ENCODE peak calls at places on chromosome 14, in eight cellular contexts. H, M, E, B, D, Q, A and F are unnamed samples.

GRCh38 chr14:101729382-101729781 is 32.1 kb upstream of the PPP2R5C start:
- DNase-seq in H (no peak), M (no peak), E (no peak), B (no peak), D (no peak), Q (no peak), A (no peak), F (no peak)

GRCh38 chr14:33709286-33709685 is 241.6 kb downstream of the EGLN3 start:
- DNase-seq in H (peak; percentile 12), M (no peak), E (no peak), B (no peak), D (no peak), Q (no peak), A (no peak), F (no peak)

GRCh38 chr14:105128059-105128458 is 40.5 kb downstream of the JAG2 start:
- DNase-seq in H (no peak), M (no peak), E (no peak), B (no peak), D (no peak), Q (no peak), A (no peak), F (no peak)

GRCh38 chr14:36238666-36239363 is 62.3 kb upstream of the PTCSC3 start:
- DNase-seq in H (peak; percentile 70), M (peak; percentile 70), E (no peak), B (peak; percentile 93), D (no peak), Q (no peak), A (no peak), F (no peak)

GRCh38 chr14:38254565-38255407 is 1.1 kb downstream of the CLEC14A start:
- DNase-seq in H (peak; percentile 38), M (no peak), E (no peak), B (no peak), D (peak; percentile 16), Q (no peak), A (no peak), F (no peak)

GRCh38 chr14:71242237-71242748 is 335.0 kb downstream of the PCNX1 start:
- DNase-seq in H (peak; percentile 89), M (peak; percentile 78), E (no peak), B (peak; percentile 41), D (no peak), Q (no peak), A (no peak), F (no peak)

GRCh38 chr14:37403656-37404055 is 191.4 kb downstream of the FOXA1 start:
- DNase-seq in H (no peak), M (no peak), E (no peak), B (no peak), D (no peak), Q (no peak), A (no peak), F (no peak)

GRCh38 chr14:96246535-96246839 is 9.5 kb upstream of the BDKRB1 start:
- DNase-seq in H (peak; percentile 100), M (peak; percentile 99), E (no peak), B (peak; percentile 99), D (no peak), Q (no peak), A (no peak), F (no peak)

GRCh38 chr14:67765192-67765834 is 51.1 kb downstream of the ZFYVE26 start:
- DNase-seq in H (no peak), M (no peak), E (no peak), B (no peak), D (no peak), Q (no peak), A (no peak), F (no peak)

GRCh38 chr14:34324363-34324795 is 137.7 kb downstream of the SPTSSA start:
- DNase-seq in H (peak; percentile 53), M (peak; percentile 26), E (no peak), B (peak; percentile 46), D (no peak), Q (no peak), A (no peak), F (no peak)

GRCh38 chr14:52355016-52355430 is 40.9 kb downstream of the PTGER2 start:
- DNase-seq in H (peak; percentile 94), M (peak; percentile 95), E (no peak), B (peak; percentile 95), D (no peak), Q (no peak), A (no peak), F (no peak)

GRCh38 chr14:90440592-90440991 is 43.8 kb downstream of the CALM1 start:
- DNase-seq in H (no peak), M (no peak), E (no peak), B (no peak), D (no peak), Q (no peak), A (no peak), F (no peak)

GRCh38 chr14:103232831-103233319 is 101.2 kb upstream of the EIF5 start:
- DNase-seq in H (no peak), M (no peak), E (no peak), B (no peak), D (no peak), Q (no peak), A (no peak), F (no peak)

GRCh38 chr14:85454183-85454813 is 75.6 kb upstream of the FLRT2 start:
- DNase-seq in H (no peak), M (no peak), E (no peak), B (no peak), D (no peak), Q (no peak), A (no peak), F (no peak)

GRCh38 chr14:106846218-106846617 is 1319.8 kb downstream of the TMEM121 start:
- DNase-seq in H (no peak), M (no peak), E (no peak), B (no peak), D (no peak), Q (no peak), A (no peak), F (no peak)

GRCh38 chr14:104115691-104116543 is 22.5 kb upstream of the KIF26A start:
- DNase-seq in H (no peak), M (no peak), E (no peak), B (no peak), D (peak; percentile 10), Q (no peak), A (no peak), F (no peak)

GRCh38 chr14:103739793-103740501 is 24.3 kb downstream of the ZFYVE21 start:
- DNase-seq in H (no peak), M (no peak), E (no peak), B (no peak), D (no peak), Q (no peak), A (no peak), F (no peak)

GRCh38 chr14:61478971-61479473 is 157.6 kb downstream of the PRKCH start:
- DNase-seq in H (no peak), M (no peak), E (no peak), B (no peak), D (no peak), Q (no peak), A (no peak), F (no peak)

GRCh38 chr14:57480044-57480443 is 13.6 kb downstream of the CCDC198 start:
- DNase-seq in H (peak; percentile 55), M (no peak), E (no peak), B (peak; percentile 43), D (no peak), Q (no peak), A (no peak), F (no peak)

GRCh38 chr14:90757452-90757851 is 58.8 kb downstream of the TTC7B start:
- DNase-seq in H (peak; percentile 13), M (no peak), E (no peak), B (peak; percentile 5), D (no peak), Q (no peak), A (no peak), F (no peak)

GRCh38 chr14:54901380-54902142 is 1.1 kb downstream of the GCH1 start:
- DNase-seq in H (peak; percentile 28), M (no peak), E (no peak), B (peak; percentile 20), D (no peak), Q (no peak), A (no peak), F (no peak)

GRCh38 chr14:105095236-105095805 is 30.1 kb upstream of the GPR132 start:
- DNase-seq in H (no peak), M (no peak), E (no peak), B (no peak), D (no peak), Q (no peak), A (no peak), F (no peak)

GRCh38 chr14:91253795-91254323 is 9.4 kb upstream of the GPR68 start:
- DNase-seq in H (no peak), M (no peak), E (no peak), B (no peak), D (no peak), Q (no peak), A (peak; percentile 29), F (no peak)

GRCh38 chr14:105846312-105846711 is 319.9 kb downstream of the TMEM121 start:
- DNase-seq in H (no peak), M (no peak), E (no peak), B (no peak), D (no peak), Q (no peak), A (no peak), F (no peak)

GRCh38 chr14:103161054-103161397 is 37.8 kb downstream of the TNFAIP2 start:
- DNase-seq in H (peak; percentile 55), M (no peak), E (no peak), B (no peak), D (no peak), Q (no peak), A (no peak), F (no peak)

GRCh38 chr14:44945264-44945663 is 16.5 kb downstream of the KLHL28 start:
- DNase-seq in H (peak; percentile 95), M (peak; percentile 88), E (no peak), B (no peak), D (no peak), Q (no peak), A (no peak), F (no peak)
- H3K36me3 ChIP-seq in H (peaks cover 11% of the 10 kb centered on the region), M (peaks cover 11% of the 10 kb centered on the region), E (peaks cover 9% of the 10 kb centered on the region), B (peaks cover 52% of the 10 kb centered on the region), D (peaks cover 51% of the 10 kb centered on the region), Q (no peaks in the 10 kb centered on the region), A (no peaks in the 10 kb centered on the region), F (peaks cover 12% of the 10 kb centered on the region)

GRCh38 chr14:32438511-32438910 is 109.4 kb downstream of the AKAP6 start:
- DNase-seq in H (no peak), M (no peak), E (no peak), B (no peak), D (no peak), Q (no peak), A (no peak), F (no peak)
- H3K27ac ChIP-seq in H (no peak overlapping the region), M (no peak overlapping the region), E (no peak overlapping the region), B (no peak overlapping the region), D (peak overlapping the region; percentile 47), Q (no peak overlapping the region), A (no peak overlapping the region), F (peak overlapping the region; percentile 40)

GRCh38 chr14:94466706-94467370 is 9.2 kb downstream of the SERPINA9 start:
- DNase-seq in H (no peak), M (no peak), E (no peak), B (no peak), D (no peak), Q (no peak), A (no peak), F (no peak)
- H3K4me1 ChIP-seq in H (no peaks in the 10 kb centered on the region), M (no peaks in the 10 kb centered on the region), E (no peaks in the 10 kb centered on the region), B (no peaks in the 10 kb centered on the region), D (no peaks in the 10 kb centered on the region), Q (no peaks in the 10 kb centered on the region), A (no peaks in the 10 kb centered on the region), F (no peaks in the 10 kb centered on the region)

GRCh38 chr14:99904506-99904905 is 111.3 kb downstream of the EML1 start:
- DNase-seq in H (no peak), M (no peak), E (no peak), B (no peak), D (no peak), Q (no peak), A (no peak), F (no peak)
- H3K36me3 ChIP-seq in H (peaks cover 5% of the 10 kb centered on the region), M (peaks cover 30% of the 10 kb centered on the region), E (no peaks in the 10 kb centered on the region), B (peaks cover 54% of the 10 kb centered on the region), D (peaks cover 66% of the 10 kb centered on the region), Q (no peaks in the 10 kb centered on the region), A (no peaks in the 10 kb centered on the region), F (peaks cover 78% of the 10 kb centered on the region)